ENCODE peak calls at places on chromosomes 1 and 21, in nine cellular contexts. V is body of pancreas; F is right cardiac atrium; Y is upper lobe of right lung; Z is heart right ventricle; D is stomach; M is lung; C is uterus; W is naive thymus-derived CD4-positive, alpha-beta T cell. B is an unnamed sample.

GRCh38 chr1:214747050-214747615 is 144.1 kb downstream of the CENPF start:
- DNase-seq in F (no peak), W (no peak), D (no peak), Z (no peak), C (no peak), M (no peak), V (no peak), Y (no peak), B (no peak)

GRCh38 chr1:192879416-192879815 is 70.6 kb downstream of the RGS2 start:
- DNase-seq in Y (no peak), Z (no peak), W (no peak), V (no peak), D (no peak), F (no peak), M (no peak), C (no peak), B (no peak)

GRCh38 chr1:83760211-83760978 is 238.5 kb downstream of the TTLL7 start:
- DNase-seq in Z (no peak), D (no peak), C (no peak), V (no peak), M (no peak), W (no peak), F (no peak), Y (no peak), B (no peak)

GRCh38 chr1:183272390-183272801 is 86.3 kb downstream of the LAMC2 start:
- DNase-seq in D (no peak), Y (no peak), C (no peak), M (no peak), W (no peak), Z (no peak), V (no peak), F (no peak), B (no peak)

GRCh38 chr1:173330149-173330951 is 123.2 kb upstream of the TNFSF4 start:
- DNase-seq in D (no peak), Z (no peak), Y (no peak), M (no peak), C (no peak), W (no peak), V (no peak), F (no peak), B (no peak)

GRCh38 chr1:154479764-154480421 is 22.1 kb upstream of the TDRD10 start:
- DNase-seq in F (peak), W (peak), Z (no peak), D (peak), M (peak), V (peak), Y (no peak), C (peak), B (peak)

GRCh38 chr1:186236921-186237320 is 138.1 kb downstream of the TPR start:
- DNase-seq in Z (no peak), D (no peak), Y (no peak), M (no peak), C (no peak), F (no peak), V (no peak), W (no peak), B (no peak)

GRCh38 chr1:175725684-175726083 is 17.7 kb downstream of the TNR start:
- DNase-seq in Z (no peak), M (no peak), W (no peak), D (no peak), F (no peak), Y (no peak), C (no peak), V (no peak), B (no peak)

GRCh38 chr1:52192436-52192835 is 50.5 kb downstream of the ZFYVE9 start:
- DNase-seq in F (no peak), Z (no peak), M (no peak), C (no peak), D (no peak), W (no peak), Y (no peak), V (no peak), B (no peak)

GRCh38 chr1:39671793-39672550 is at the start of gene NT5C1A:
- DNase-seq in C (no peak), Z (peak), Y (peak), V (peak), D (peak), M (no peak), W (peak), F (peak), B (no peak)

GRCh38 chr1:6646499-6647148 is 22.0 kb downstream of the THAP3 start:
- DNase-seq in Z (no peak), W (peak), M (no peak), V (peak), C (peak), F (no peak), Y (no peak), D (peak), B (no peak)

GRCh38 chr1:205545001-205545919 is 40.8 kb downstream of the CDK18 start:
- DNase-seq in Z (no peak), F (peak), V (no peak), Y (no peak), C (no peak), W (no peak), M (no peak), D (peak), B (no peak)

GRCh38 chr1:153945131-153945794 is 1.3 kb downstream of the DENND4B start:
- DNase-seq in F (peak), Z (peak), D (peak), W (peak), M (peak), Y (peak), V (no peak), C (no peak), B (peak)

GRCh38 chr1:202806845-202807366 is 1.3 kb downstream of the KDM5B start:
- DNase-seq in Z (peak), V (peak), W (no peak), M (no peak), F (peak), D (no peak), C (no peak), Y (peak), B (no peak)

GRCh38 chr1:72280131-72280530 is 2.2 kb downstream of the NEGR1 start:
- DNase-seq in C (no peak), V (no peak), W (no peak), F (no peak), D (no peak), M (no peak), Y (no peak), Z (no peak), B (no peak)

GRCh38 chr1:116763787-116764465 is 9.7 kb downstream of the CD2 start:
- DNase-seq in W (peak), F (no peak), D (peak), C (no peak), M (peak), Y (no peak), Z (no peak), V (peak), B (no peak)

GRCh38 chr1:66542811-66543767 is 9.1 kb downstream of the SGIP1 start:
- DNase-seq in Y (no peak), M (no peak), F (peak), C (peak), W (no peak), Z (peak), D (peak), V (peak), B (peak)

GRCh38 chr1:243580072-243580471 is 270.0 kb downstream of the AKT3 start:
- DNase-seq in Y (no peak), M (no peak), W (no peak), C (no peak), V (no peak), Z (no peak), D (no peak), F (peak), B (no peak)

GRCh38 chr1:87720561-87720960 is 391.9 kb downstream of the LMO4 start:
- DNase-seq in W (no peak), Y (no peak), Z (no peak), V (no peak), M (no peak), C (no peak), D (no peak), F (no peak), B (no peak)

GRCh38 chr1:162035241-162035640 is 11.6 kb upstream of the OLFML2B start:
- DNase-seq in C (no peak), Y (no peak), F (peak), W (no peak), V (peak), M (no peak), Z (no peak), D (no peak), B (no peak)

GRCh38 chr21:44926364-44927101 is 5.8 kb upstream of the ITGB2 start:
- DNase-seq in F (peak), D (no peak), C (no peak), M (no peak), W (peak), Y (no peak), Z (no peak), V (no peak), B (no peak)

GRCh38 chr1:218494449-218494852 is 149.3 kb downstream of the TGFB2 start:
- DNase-seq in C (no peak), Z (no peak), V (no peak), Y (no peak), W (no peak), F (no peak), D (no peak), M (no peak), B (no peak)

GRCh38 chr1:223727541-223727940 is 15.2 kb downstream of the CAPN2 start:
- DNase-seq in D (no peak), V (no peak), Y (no peak), F (no peak), M (no peak), Z (no peak), C (no peak), W (no peak), B (no peak)

GRCh38 chr21:42243026-42243425 is 24.1 kb downstream of the ABCG1 start:
- DNase-seq in V (no peak), F (no peak), C (no peak), Y (no peak), D (no peak), Z (no peak), W (no peak), M (no peak), B (no peak)

GRCh38 chr1:47593598-47594285 is 155.9 kb downstream of the FOXD2 start:
- DNase-seq in Y (no peak), C (no peak), W (no peak), Z (no peak), V (no peak), M (peak), F (no peak), D (no peak), B (no peak)

GRCh38 chr1:155816351-155816750 is 40.7 kb downstream of the GON4L start:
- DNase-seq in Y (no peak), V (no peak), F (no peak), W (no peak), Z (no peak), D (no peak), M (no peak), C (no peak), B (no peak)

GRCh38 chr1:9653783-9654517 is 2.4 kb downstream of the PIK3CD start:
- DNase-seq in F (no peak), Z (no peak), Y (no peak), C (no peak), M (no peak), D (no peak), V (no peak), W (no peak), B (no peak)

GRCh38 chr1:58576727-58577675 is at the start of gene TACSTD2:
- DNase-seq in D (peak), Z (peak), V (peak), M (peak), C (no peak), W (no peak), Y (peak), F (peak), B (no peak)

GRCh38 chr1:6911229-6911941 is 126.1 kb downstream of the CAMTA1 start:
- DNase-seq in M (no peak), D (no peak), Z (no peak), F (no peak), W (no peak), C (no peak), Y (no peak), V (no peak), B (no peak)

GRCh38 chr1:93338426-93338825 is 7.3 kb upstream of the DR1 start:
- DNase-seq in D (no peak), M (no peak), V (no peak), C (no peak), Z (no peak), W (no peak), Y (no peak), F (no peak), B (no peak)

GRCh38 chr1:45846931-45847330 is 43.5 kb downstream of the MAST2 start:
- DNase-seq in C (no peak), F (no peak), V (no peak), D (no peak), Z (no peak), Y (no peak), M (no peak), W (no peak), B (no peak)

GRCh38 chr1:1021010-1021845 is 1.3 kb downstream of the AGRN start:
- DNase-seq in M (peak), Z (peak), W (peak), C (no peak), D (peak), V (peak), Y (peak), F (peak), B (no peak)

GRCh38 chr1:56448937-56449336 is 130.4 kb downstream of the PLPP3 start:
- DNase-seq in Y (no peak), V (no peak), D (no peak), F (no peak), C (peak), Z (no peak), M (no peak), W (no peak), B (no peak)

GRCh38 chr1:27752372-27752771 is 20.6 kb upstream of the STX12 start:
- DNase-seq in Z (no peak), V (no peak), C (no peak), Y (no peak), W (no peak), D (no peak), F (no peak), M (no peak), B (no peak)

GRCh38 chr1:173057984-173058383 is 7.2 kb upstream of the TNFSF18 start:
- DNase-seq in F (no peak), D (no peak), C (no peak), V (no peak), M (no peak), Y (no peak), W (no peak), Z (no peak), B (no peak)

GRCh38 chr1:6602669-6603423 is at the start of gene KLHL21:
- DNase-seq in Y (peak), C (peak), M (peak), F (peak), D (peak), V (peak), Z (peak), W (peak), B (peak)

GRCh38 chr1:22291494-22291893 is 148.6 kb upstream of the WNT4 start:
- DNase-seq in C (no peak), W (no peak), Z (no peak), Y (no peak), F (no peak), D (peak), V (no peak), M (no peak), B (no peak)

GRCh38 chr1:85361606-85362005 is 85.2 kb upstream of the BCL10 start:
- DNase-seq in Z (no peak), D (no peak), W (no peak), Y (no peak), M (no peak), F (no peak), C (no peak), V (no peak), B (no peak)
- H3K27ac ChIP-seq in Z (no peak), D (no peak), W (no peak), Y (no peak), M (no peak), F (no peak), C (peak), V (no peak), B (no peak)

GRCh38 chr1:207832796-207833195 is 78.1 kb downstream of the CD34 start:
- DNase-seq in C (no peak), F (no peak), V (no peak), Z (no peak), D (no peak), M (no peak), Y (no peak), W (no peak), B (no peak)

GRCh38 chr1:207830788-207831187 is 78.9 kb downstream of the CD46 start:
- DNase-seq in C (no peak), D (peak), Z (no peak), F (peak), W (no peak), M (no peak), V (peak), Y (peak), B (no peak)

GRCh38 chr1:207833381-207833780 is 77.5 kb downstream of the CD34 start:
- DNase-seq in C (no peak), D (no peak), M (no peak), F (no peak), V (no peak), W (no peak), Y (no peak), Z (no peak), B (no peak)

GRCh38 chr1:207829576-207829975 is 77.7 kb downstream of the CD46 start:
- DNase-seq in Z (no peak), C (no peak), W (no peak), V (no peak), D (no peak), F (no peak), Y (no peak), M (no peak), B (no peak)

GRCh38 chr1:207831517-207832327 is 79.2 kb downstream of the CD34 start:
- DNase-seq in W (peak), Y (no peak), Z (no peak), D (no peak), F (peak), M (no peak), V (no peak), C (no peak), B (no peak)
- H3K4me3 ChIP-seq in W (no peak), Y (no peak), Z (no peak), D (no peak), F (no peak), M (no peak), V (no peak), C (no peak), B (no peak)

DNA sequence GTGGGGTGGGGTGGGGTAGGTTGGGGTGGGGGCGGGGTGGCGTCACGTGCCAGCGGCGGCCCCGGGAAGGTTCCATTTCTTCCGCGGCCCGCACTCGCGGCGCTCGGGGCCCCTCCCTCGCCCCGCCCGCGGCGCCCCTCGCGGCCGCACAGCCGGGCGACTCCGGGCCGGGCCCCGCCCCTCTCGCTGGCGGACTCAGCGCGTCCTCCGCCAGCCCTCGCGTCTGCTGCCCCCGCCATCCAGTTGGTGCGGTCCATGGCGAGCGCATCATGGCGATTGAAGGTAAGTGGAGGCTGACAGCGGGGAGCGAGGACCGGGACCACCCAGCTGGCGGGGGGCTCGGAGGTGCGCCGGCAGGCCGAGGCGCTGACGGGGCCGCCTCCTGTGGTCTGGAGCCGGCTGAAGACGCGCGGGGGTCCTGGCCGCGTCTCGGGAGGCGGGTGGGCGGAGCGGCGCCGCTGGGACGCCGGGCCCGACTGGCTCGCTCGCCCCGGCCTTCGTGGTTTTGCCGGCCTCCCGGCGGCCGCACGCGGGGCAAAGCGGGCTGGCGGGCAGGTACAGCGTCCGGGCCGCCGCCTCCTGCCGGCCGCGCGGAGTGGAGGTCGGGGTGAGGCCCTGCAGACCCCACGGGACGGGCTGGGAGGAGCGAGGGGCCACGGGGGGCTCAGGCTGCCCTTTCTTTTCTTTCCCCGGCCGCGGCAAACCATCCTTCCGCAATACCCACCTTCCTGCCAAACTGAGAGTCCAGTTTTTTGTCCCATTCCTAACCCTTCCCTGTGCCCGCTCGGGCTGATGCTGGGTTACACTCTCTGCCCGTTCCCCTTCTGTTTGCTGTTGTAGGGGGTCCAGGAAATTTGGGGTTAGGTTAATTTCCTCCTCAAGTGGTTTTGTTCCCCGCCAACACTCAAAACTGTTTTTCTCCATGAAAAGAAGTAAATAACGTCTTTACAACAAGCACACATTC is at the start of gene SYT14:
- DNase-seq in M (no peak), V (peak), C (no peak), Z (no peak), D (no peak), W (no peak), F (peak), Y (no peak), B (no peak)
- H3K27ac ChIP-seq in M (no peak), V (no peak), C (no peak), Z (no peak), D (no peak), W (no peak), F (no peak), Y (no peak), B (no peak)

DNA sequence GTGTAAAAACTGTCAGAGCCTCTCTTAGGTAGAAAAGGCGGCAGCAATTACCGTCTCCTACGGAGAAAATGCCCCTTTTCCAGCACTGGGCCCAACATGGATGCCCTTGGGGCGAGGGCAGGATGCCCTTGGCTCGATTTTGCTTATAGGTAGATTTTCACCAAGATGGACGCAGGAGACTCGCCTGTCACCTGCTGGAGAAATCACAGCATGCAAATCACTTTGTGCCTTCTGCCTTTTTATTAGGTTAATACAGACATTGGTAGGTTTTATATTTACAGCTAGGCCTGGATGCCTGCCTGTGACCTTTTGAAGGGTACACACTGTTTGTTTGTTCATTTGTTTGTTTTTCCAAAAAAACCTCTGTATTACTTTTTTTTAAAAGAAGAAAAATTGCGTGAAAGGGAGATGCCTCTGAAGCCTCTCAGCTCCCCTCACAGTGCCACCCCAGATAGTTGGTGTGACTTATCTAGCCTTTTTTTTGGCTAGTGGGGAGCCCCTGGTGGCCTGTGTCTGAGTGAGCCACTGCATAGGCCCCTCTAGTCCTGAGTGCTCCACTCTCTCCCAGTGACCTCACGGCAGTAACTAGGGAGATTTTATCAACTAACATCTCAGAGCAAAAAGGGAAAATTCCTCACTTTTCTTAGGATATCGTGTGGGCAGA is 2.5 kb downstream of the ATP1B1 start:
- DNase-seq in D (peak), W (no peak), V (peak), M (no peak), F (peak), Y (peak), Z (no peak), C (no peak), B (no peak)
- H3K4me3 ChIP-seq in D (peak), W (no peak), V (peak), M (no peak), F (peak), Y (peak), Z (peak), C (peak), B (no peak)

DNA sequence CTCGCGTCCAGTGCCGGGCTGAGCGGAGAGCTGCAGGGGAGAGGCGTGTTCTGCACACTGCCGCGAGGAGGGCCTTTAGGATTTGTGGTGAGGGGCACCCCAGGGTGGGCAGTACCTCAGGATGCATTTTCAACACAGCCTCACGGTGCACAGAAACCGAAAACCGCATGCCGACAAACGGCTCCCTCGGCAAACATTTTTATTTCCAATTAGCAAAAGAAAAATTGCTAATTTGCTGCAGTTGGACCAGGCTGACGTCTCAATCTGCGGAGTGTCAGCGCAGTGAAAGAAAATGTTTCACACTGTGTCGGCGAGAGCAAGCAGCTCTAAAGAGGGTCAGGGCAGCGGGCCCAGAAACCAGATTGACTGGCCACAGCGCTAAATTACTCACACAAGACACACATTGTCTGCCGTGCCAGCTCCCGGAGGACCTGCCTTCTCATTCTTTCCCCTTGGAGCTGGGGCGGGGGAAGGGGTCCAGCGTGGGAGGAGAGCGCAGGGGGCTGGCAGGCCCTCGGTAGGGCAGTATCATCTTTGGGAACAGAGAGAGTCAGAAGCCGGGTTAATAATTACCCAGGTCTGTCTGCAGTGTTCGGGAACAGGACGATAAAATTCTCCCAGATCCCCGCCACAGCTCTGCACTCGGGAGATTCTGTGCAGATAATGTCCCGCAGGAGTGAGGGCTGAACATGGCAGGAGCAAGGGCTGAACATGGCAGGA is 150.2 kb downstream of the PRDM16 start:
- DNase-seq in Z (peak), W (no peak), C (no peak), Y (peak), D (peak), F (peak), M (peak), V (peak), B (peak)
- H3K27ac ChIP-seq in Z (peak), W (no peak), C (no peak), Y (no peak), D (peak), F (no peak), M (peak), V (peak), B (peak)